ENCODE peak calls at places on chromosome 20, in four cellular contexts. U, E, H and I are unnamed samples.

GRCh38 chr20:33181482-33182093 is 13.6 kb downstream of the BPIFA2 start:
- DNase-seq in H (no peak), U (no peak), E (no peak), I (no peak)

GRCh38 chr20:18440403-18440802 is 26.4 kb downstream of the DZANK1 start:
- DNase-seq in U (no peak), E (no peak), H (no peak), I (no peak)

GRCh38 chr20:58514321-58515239 is 619 bp downstream of the APCDD1L start:
- DNase-seq in H (no peak), E (peak; percentile 65), U (no peak), I (no peak)

GRCh38 chr20:57290178-57290484 is 23.7 kb upstream of the BMP7 start:
- DNase-seq in H (no peak), E (no peak), U (no peak), I (no peak)

GRCh38 chr20:9838378-9839295 is at the start of gene PAK5:
- DNase-seq in E (peak; percentile 75), H (no peak), U (no peak), I (peak; percentile 6)

GRCh38 chr20:24376523-24377085 is 92.8 kb upstream of the SYNDIG1 start:
- DNase-seq in H (no peak), U (no peak), E (peak; percentile 49), I (peak; percentile 35)

GRCh38 chr20:33992145-33992922 is 1.4 kb upstream of the RALY start:
- DNase-seq in U (no peak), H (no peak), E (peak; percentile 47), I (no peak)

GRCh38 chr20:51910202-51911050 is 108.1 kb upstream of the SALL4 start:
- DNase-seq in H (no peak), U (no peak), E (peak; percentile 75), I (peak; percentile 58)

GRCh38 chr20:24499472-24499871 is 30.0 kb downstream of the SYNDIG1 start:
- DNase-seq in H (no peak), E (no peak), U (no peak), I (no peak)

GRCh38 chr20:20706285-20706684 is 6.2 kb downstream of the RALGAPA2 start:
- DNase-seq in E (no peak), H (no peak), U (no peak), I (no peak)

GRCh38 chr20:48339986-48340884 is 487.6 kb downstream of the PREX1 start:
- DNase-seq in H (no peak), U (no peak), E (no peak), I (no peak)

GRCh38 chr20:47304287-47304686 is 52.2 kb downstream of the ZMYND8 start:
- DNase-seq in U (no peak), E (no peak), H (no peak), I (no peak)
- TF ChIP-seq CTCF in U (no peak), E (peak; percentile 30), H (no peak), I (no peak)

DNA sequence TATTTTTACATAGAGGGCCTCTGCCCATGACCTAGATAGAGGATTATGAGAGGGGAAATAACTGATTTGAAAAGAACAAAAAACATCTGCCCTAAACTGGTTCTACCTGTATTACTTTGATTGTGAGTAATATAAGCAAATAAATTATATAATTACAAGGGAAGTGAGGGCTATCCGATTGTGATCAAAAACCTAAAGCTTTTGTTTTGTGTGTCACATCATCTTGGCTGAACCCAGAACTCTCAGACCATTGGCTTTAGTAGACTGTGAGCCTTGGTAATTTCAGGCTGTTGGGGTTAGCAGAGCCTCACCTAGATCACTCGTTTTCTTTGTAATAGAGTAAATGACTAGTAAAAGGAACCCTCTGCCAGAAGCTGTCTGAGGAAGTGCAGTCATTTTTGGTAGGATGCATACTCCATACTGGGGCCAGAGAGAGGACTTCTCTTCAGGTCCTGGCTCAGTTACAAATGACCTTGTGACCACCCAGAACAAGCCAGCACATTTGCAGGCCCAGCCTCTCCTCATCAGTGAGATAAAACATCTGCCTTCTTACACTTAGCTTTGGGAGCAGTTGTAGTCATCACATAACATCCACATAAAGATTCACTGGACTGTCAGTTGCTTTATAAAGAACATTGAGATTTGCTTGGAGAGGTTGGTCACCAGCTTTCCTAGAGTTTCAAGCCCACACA is 13.5 kb downstream of the STK35 start:
- DNase-seq in E (peak; percentile 11), U (no peak), H (no peak), I (no peak)
- H3K27ac ChIP-seq in E (peak overlapping the region; percentile 8), U (no peak overlapping the region), H (no peak overlapping the region), I (no peak overlapping the region)

DNA sequence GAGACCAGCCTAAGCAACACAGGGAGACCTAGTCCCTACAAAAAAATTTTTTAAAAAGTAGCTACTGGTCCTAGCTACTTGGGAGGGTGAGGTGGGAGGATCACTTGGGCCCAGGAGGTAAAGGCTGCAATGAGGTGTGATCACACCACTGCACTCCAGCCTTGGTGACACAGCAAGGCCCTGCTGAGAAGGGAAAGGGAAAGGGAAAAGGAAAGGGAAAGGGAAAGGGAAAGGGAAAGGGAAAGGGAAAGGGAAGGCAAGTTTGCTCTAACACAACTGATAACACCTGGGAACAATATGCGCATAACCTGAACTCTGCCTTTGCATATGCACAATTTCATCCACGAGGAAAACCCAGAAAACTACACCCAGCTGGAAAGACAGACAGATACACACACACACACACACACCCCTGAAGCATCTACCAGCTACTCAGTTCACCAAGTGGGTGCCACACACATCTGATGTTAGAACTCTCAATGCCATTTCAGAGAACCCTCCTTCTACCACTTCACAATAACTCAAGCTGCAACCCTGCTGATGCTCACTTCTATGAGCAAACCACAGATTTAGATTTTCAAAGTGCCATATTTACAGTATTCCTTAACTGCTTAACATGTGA is 19.1 kb downstream of the B4GALT5 start:
- DNase-seq in E (no peak), U (no peak), H (no peak), I (no peak)
- H3K4me1 ChIP-seq in E (peaks cover 3% of the 10 kb centered on the region), U (no peaks in the 10 kb centered on the region), H (no peaks in the 10 kb centered on the region), I (peaks cover 49% of the 10 kb centered on the region)

GRCh38 chr20:3922223-3922982 is 33.2 kb downstream of the PANK2 start:
- DNase-seq in E (no peak), H (no peak), U (no peak), I (no peak)
- TF ChIP-seq CTCF in E (no peak), H (no peak), U (no peak), I (no peak)

GRCh38 chr20:41142241-41142640 is 4.9 kb downstream of the PLCG1 start:
- DNase-seq in H (no peak), E (no peak), U (no peak), I (no peak)
- H3K27ac ChIP-seq in H (peak overlapping the region; percentile 11), E (no peak overlapping the region), U (peak overlapping the region; percentile 59), I (no peak overlapping the region)